ENCODE peak calls at places on chromosomes 13 and 19, in six cellular contexts. V, Q, H, T, O and A are unnamed samples.
A peak's percentile ranks its signal among the peaks of the same experiment; 100 is the strongest.

GRCh38 chr13:47081850-47082249 is 185.0 kb upstream of the HTR2A start:
- DNase-seq in V (no peak), Q (no peak), H (no peak), T (no peak), O (no peak), A (no peak)

GRCh38 chr13:76225815-76226489 is 589.8 kb downstream of the LMO7 start:
- DNase-seq in V (no peak), Q (no peak), H (no peak), T (no peak), O (no peak), A (peak; percentile 3)

GRCh38 chr13:72185756-72186155 is 318.8 kb upstream of the DACH1 start:
- DNase-seq in V (no peak), Q (no peak), H (no peak), T (no peak), O (no peak), A (no peak)

GRCh38 chr19:6611441-6611852 is 20.5 kb upstream of the CD70 start:
- DNase-seq in V (no peak), Q (no peak), H (no peak), T (no peak), O (no peak), A (peak; percentile 57)

GRCh38 chr19:45677351-45678230 is 9.6 kb downstream of the GIPR start:
- DNase-seq in V (peak; percentile 36), Q (peak; percentile 94), H (peak; percentile 93), T (no peak), O (peak; percentile 96), A (peak; percentile 58)

GRCh38 chr19:38977445-38978314 is 2.1 kb upstream of the FBXO17 start:
- DNase-seq in V (no peak), Q (no peak), H (peak; percentile 86), T (no peak), O (no peak), A (no peak)

GRCh38 chr19:16066611-16067104 is 9.6 kb upstream of the TPM4 start:
- DNase-seq in V (no peak), Q (peak; percentile 85), H (no peak), T (no peak), O (no peak), A (peak; percentile 53)

GRCh38 chr13:97030705-97031452 is 36.6 kb upstream of the OXGR1 start:
- DNase-seq in V (no peak), Q (no peak), H (no peak), T (no peak), O (no peak), A (peak; percentile 54)

GRCh38 chr19:892243-892996 is 567 bp downstream of the MED16 start:
- DNase-seq in V (no peak), Q (no peak), H (no peak), T (no peak), O (no peak), A (no peak)

GRCh38 chr19:18406749-18407148 is 9.3 kb upstream of the LRRC25 start:
- DNase-seq in V (no peak), Q (no peak), H (no peak), T (no peak), O (no peak), A (no peak)

GRCh38 chr19:18412610-18413239 is 6.5 kb upstream of the SSBP4 start:
- DNase-seq in V (no peak), Q (no peak), H (no peak), T (no peak), O (no peak), A (no peak)

DNA sequence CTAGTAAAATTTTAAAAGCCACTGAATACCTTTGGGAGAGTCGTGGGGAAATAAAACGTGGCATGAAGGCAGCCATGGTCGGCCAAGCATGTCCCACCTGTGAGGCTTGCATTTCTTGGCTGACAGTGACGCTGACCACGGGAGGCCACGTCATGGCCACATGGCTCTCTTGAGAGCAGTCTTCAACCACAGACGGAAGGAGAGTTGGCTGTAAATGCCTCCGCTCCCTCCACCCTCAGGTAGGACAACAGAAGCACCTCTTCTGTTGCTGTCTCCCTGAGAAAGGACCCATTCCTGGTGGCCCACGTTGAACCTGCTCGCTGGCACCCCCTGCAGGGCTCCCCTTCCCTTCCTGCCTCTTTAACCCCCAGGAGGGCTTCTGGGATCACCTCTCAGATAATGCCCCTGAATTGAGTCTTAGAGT is 10.6 kb upstream of the LRRC25 start:
- DNase-seq in V (no peak), Q (no peak), H (peak; percentile 56), T (no peak), O (no peak), A (no peak)
- TF ChIP-seq CTCF in V (no peak), Q (no peak), H (peak; percentile 72), T (peak; percentile 19), O (no peak), A (peak; percentile 52)

GRCh38 chr19:35090160-35090794 is 25.3 kb upstream of the FXYD3 start:
- DNase-seq in V (peak; percentile 33), Q (no peak), H (no peak), T (no peak), O (peak; percentile 67), A (peak; percentile 56)
- H3K4me3 ChIP-seq in V (peak overlapping the region; percentile 9), Q (no peak overlapping the region), H (no peak overlapping the region), T (no peak overlapping the region), O (no peak overlapping the region), A (no peak overlapping the region)

GRCh38 chr13:27917121-27917947 is 2.5 kb upstream of the PDX1 start:
- DNase-seq in V (no peak), Q (no peak), H (no peak), T (no peak), O (no peak), A (no peak)

GRCh38 chr13:27911499-27911898 is 8.3 kb upstream of the PDX1 start:
- DNase-seq in V (no peak), Q (no peak), H (no peak), T (no peak), O (no peak), A (no peak)

GRCh38 chr13:27915301-27916207 is 4.2 kb upstream of the PDX1 start:
- DNase-seq in V (no peak), Q (no peak), H (no peak), T (no peak), O (no peak), A (no peak)

GRCh38 chr13:27909378-27909777 is 10.4 kb upstream of the PDX1 start:
- DNase-seq in V (no peak), Q (no peak), H (no peak), T (no peak), O (no peak), A (no peak)

DNA sequence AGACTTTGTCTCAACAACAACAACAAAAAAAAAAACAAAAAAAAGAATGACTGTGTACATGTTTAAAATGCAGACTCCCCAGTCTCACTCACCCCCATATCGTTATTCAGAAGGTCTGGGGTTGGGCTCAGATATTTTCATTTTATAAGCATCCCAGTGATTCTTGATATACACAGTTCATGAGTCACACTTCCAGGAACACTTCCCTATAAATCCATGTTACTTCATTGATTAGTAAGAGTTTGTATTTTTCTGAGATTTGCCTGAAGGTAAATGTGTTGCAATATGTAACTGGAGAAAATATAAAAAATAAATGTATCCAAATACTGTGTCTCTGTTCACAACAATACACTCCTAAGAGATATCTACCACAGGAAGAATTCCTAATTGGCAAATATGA is 6.7 kb upstream of the PDX1 start:
- DNase-seq in V (no peak), Q (no peak), H (no peak), T (no peak), O (no peak), A (no peak)
- TF ChIP-seq CTCF in V (no peak), Q (no peak), H (no peak), T (no peak), O (no peak), A (no peak)

DNA sequence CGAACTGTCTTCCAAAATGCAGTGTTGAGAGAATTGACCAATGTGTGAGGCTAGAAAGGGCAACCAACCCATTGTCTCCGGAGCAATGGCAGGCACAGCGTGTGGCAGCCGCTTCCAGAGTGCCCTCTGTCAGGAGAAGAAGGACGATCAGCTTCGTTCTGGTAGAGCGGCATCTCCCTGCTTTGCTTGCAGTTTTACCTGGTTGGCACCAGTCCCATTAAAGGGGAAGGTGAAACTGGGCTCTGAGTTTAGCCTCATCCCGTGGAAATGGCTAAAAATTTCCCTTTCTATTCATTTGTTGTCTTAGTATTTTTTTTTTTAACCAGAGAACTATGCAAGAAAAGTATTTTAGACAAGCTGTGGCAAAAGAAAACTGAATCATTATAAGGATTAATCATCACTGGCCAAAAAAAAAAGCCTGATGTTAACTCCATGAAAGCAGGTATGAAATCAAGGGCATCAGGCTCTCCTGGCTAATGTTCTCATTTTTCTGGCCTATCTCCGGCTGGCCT is 81.5 kb upstream of the SLC7A1 start:
- DNase-seq in V (no peak), Q (no peak), H (no peak), T (no peak), O (no peak), A (peak; percentile 47)
- H3K4me3 ChIP-seq in V (no peak overlapping the region), Q (no peak overlapping the region), H (no peak overlapping the region), T (no peak overlapping the region), O (no peak overlapping the region), A (no peak overlapping the region)

GRCh38 chr13:107144432-107144831 is 576.5 kb upstream of the ARGLU1 start:
- DNase-seq in V (no peak), Q (no peak), H (no peak), T (no peak), O (no peak), A (peak; percentile 4)
- TF ChIP-seq CTCF in V (peak; percentile 44), Q (no peak), H (no peak), T (no peak), O (no peak), A (peak; percentile 32)